ENCODE peak calls at places on chromosome 5, in four cellular contexts. One of them, this sample, is unnamed.

GRCh38 chr5:55856511-55857246 is 5.5 kb downstream of the IL31RA start:
- DNase-seq in IMR-90: no peak
- DNase-seq in heart left ventricle: no peak
- DNase-seq in AG04450: no peak
- DNase-seq in this sample: peak; percentile 32

GRCh38 chr5:40615586-40616193 is 64.0 kb upstream of the PTGER4 start:
- DNase-seq in AG04450: no peak
- DNase-seq in IMR-90: peak; percentile 29
- DNase-seq in heart left ventricle: no peak
- DNase-seq in this sample: peak; percentile 42

GRCh38 chr5:131242728-131243255 is 21.1 kb upstream of the CDC42SE2 start:
- DNase-seq in IMR-90: peak; percentile 97
- DNase-seq in heart left ventricle: no peak
- DNase-seq in AG04450: peak; percentile 66
- DNase-seq in this sample: peak; percentile 90

GRCh38 chr5:171721469-171721868 is 64.1 kb upstream of the SMIM23 start:
- DNase-seq in IMR-90: no peak
- DNase-seq in heart left ventricle: no peak
- DNase-seq in AG04450: no peak
- DNase-seq in this sample: no peak

GRCh38 chr5:167912944-167913343 is 378.5 kb upstream of the WWC1 start:
- DNase-seq in heart left ventricle: no peak
- DNase-seq in IMR-90: peak; percentile 7
- DNase-seq in AG04450: no peak
- DNase-seq in this sample: peak; percentile 18

GRCh38 chr5:23639326-23639725 is 131.9 kb downstream of the PRDM9 start:
- DNase-seq in heart left ventricle: no peak
- DNase-seq in AG04450: no peak
- DNase-seq in IMR-90: no peak
- DNase-seq in this sample: peak; percentile 1

GRCh38 chr5:35135239-35135700 is 87.5 kb upstream of the AGXT2 start:
- DNase-seq in heart left ventricle: no peak
- DNase-seq in AG04450: no peak
- DNase-seq in IMR-90: no peak
- DNase-seq in this sample: no peak

GRCh38 chr5:150160448-150161069 is 4.9 kb upstream of the PDGFRB start:
- DNase-seq in AG04450: no peak
- DNase-seq in heart left ventricle: no peak
- DNase-seq in IMR-90: no peak
- DNase-seq in this sample: no peak

GRCh38 chr5:54743581-54743980 is 226.0 kb downstream of the SNX18 start:
- DNase-seq in heart left ventricle: no peak
- DNase-seq in IMR-90: no peak
- DNase-seq in AG04450: no peak
- DNase-seq in this sample: no peak

GRCh38 chr5:74641014-74641777 is 668 bp upstream of the ENC1 start:
- DNase-seq in AG04450: no peak
- DNase-seq in heart left ventricle: peak; percentile 81
- DNase-seq in IMR-90: peak; percentile 64
- DNase-seq in this sample: peak; percentile 80

GRCh38 chr5:173972844-173973613 is 15.9 kb upstream of the C5orf47 start:
- DNase-seq in IMR-90: peak; percentile 83
- DNase-seq in heart left ventricle: peak; percentile 84
- DNase-seq in AG04450: peak; percentile 73
- DNase-seq in this sample: peak; percentile 89
- H3K4me3 ChIP-seq in IMR-90: peak overlapping the region; percentile 36
- H3K4me3 ChIP-seq in heart left ventricle: peak overlapping the region; percentile 53
- H3K4me3 ChIP-seq in AG04450: peak overlapping the region; percentile 58
- H3K4me3 ChIP-seq in this sample: peak overlapping the region; percentile 52

GRCh38 chr5:109844148-109844547 is 154.4 kb downstream of the MAN2A1 start:
- DNase-seq in heart left ventricle: no peak
- DNase-seq in IMR-90: peak; percentile 28
- DNase-seq in AG04450: no peak
- DNase-seq in this sample: peak; percentile 56
- TF ChIP-seq CTCF in heart left ventricle: no peak
- TF ChIP-seq CTCF in IMR-90: peak; percentile 46
- TF ChIP-seq CTCF in AG04450: peak; percentile 44
- TF ChIP-seq CTCF in this sample: peak; percentile 58

DNA sequence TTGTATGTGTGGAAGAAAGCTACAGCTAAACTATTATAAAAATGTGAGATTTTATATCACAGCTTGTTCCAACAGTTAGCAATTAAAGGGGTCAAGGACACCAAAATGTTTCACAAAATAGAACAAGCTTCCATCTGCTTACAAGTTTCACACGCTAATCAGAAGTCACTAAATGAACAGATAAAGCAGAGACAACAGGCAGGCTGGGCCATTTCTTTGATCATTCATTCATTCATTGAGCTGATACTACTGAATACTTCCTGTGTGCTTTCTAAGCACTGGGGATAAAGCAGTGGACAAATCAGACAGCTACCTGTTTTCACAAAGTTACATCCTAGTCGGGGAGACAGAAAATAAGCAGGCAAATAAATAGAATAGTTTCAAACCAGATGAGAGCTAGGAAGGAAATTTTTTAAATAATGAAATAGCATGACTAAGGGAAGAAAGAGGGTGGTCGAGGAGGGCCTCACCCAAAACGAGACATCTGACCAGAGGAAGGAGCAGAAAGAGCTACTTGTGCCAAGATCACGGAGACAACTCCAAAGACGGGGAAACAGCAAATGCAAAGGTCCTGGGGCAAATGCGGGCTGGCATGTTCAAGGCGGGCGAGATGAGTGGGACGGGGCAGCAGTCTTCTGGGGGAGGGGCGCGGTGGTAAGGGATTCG is 1.2 kb downstream of the MAPK9 start:
- DNase-seq in IMR-90: no peak
- DNase-seq in AG04450: no peak
- DNase-seq in heart left ventricle: no peak
- DNase-seq in this sample: no peak
- H3K4me3 ChIP-seq in IMR-90: peak overlapping the region; percentile 94
- H3K4me3 ChIP-seq in AG04450: peak overlapping the region; percentile 78
- H3K4me3 ChIP-seq in heart left ventricle: peak overlapping the region; percentile 89
- H3K4me3 ChIP-seq in this sample: peak overlapping the region; percentile 80

DNA sequence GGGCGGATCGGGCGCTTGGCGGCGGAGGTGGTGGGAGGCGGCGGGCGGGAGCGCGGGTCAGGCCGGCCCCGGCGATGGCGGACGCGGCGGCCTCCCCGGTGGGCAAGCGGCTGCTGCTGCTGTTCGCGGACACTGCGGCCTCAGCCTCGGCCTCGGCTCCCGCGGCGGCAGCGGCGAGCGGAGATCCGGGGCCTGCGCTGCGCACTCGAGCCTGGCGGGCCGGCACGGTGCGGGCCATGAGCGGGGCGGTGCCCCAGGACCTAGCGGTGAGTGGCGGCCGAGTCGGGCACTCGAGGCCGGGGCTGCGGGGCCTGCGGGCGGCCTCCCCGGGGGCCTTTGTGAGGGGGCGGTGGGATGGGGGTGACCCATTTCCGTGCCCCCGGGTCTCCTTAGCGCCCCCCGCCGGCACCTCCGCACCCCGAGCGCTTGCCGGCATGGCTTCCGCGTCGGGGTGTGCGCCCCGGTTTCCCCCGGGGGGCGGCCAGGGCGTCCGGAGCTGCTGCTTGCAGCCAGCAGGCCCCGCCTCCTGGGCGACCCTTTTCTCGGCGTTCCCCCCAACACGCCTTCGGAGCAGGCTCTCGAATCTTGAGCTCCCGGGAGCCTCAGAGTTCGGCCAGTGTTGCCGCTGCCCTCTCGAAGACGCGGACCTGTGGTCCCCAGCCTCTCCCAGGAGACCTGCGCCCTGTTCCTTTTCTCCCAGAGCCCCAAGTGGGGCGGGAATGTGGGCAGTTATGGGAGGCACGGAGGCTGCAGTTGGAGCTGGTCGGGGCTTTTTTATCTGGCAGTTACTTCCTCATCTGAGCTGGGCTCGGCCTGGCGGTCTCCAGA is 451 bp downstream of the KDM3B start:
- DNase-seq in heart left ventricle: peak; percentile 73
- DNase-seq in IMR-90: peak; percentile 47
- DNase-seq in AG04450: no peak
- DNase-seq in this sample: peak; percentile 57
- TF ChIP-seq CTCF in heart left ventricle: peak; percentile 44
- TF ChIP-seq CTCF in IMR-90: peak; percentile 28
- TF ChIP-seq CTCF in AG04450: no peak
- TF ChIP-seq CTCF in this sample: no peak

DNA sequence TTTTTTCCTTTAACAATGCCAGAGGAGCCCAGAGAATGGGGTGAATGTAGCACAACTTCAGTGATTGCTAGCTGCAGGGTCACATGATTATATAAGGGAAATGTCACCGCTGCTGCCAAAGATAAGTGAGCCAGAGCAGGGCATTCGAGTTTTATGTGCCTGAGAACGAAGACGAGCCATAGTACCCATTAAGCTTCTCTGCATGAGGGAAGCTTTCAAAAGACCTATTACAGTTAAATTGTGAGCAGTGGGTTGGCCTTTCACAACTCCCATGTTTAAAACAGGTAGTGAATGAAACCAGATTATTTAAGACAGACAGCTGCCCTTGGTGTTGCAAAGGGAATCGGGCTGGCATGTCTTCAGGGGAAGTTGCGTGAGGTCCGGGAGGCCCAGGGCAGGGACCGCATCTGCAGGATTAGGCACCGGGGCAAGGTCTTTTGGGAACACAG is 82.4 kb upstream of the TNFAIP8 start:
- DNase-seq in AG04450: no peak
- DNase-seq in heart left ventricle: peak; percentile 31
- DNase-seq in IMR-90: no peak
- DNase-seq in this sample: no peak
- H3K4me3 ChIP-seq in AG04450: no peak overlapping the region
- H3K4me3 ChIP-seq in heart left ventricle: no peak overlapping the region
- H3K4me3 ChIP-seq in IMR-90: no peak overlapping the region
- H3K4me3 ChIP-seq in this sample: no peak overlapping the region

GRCh38 chr5:103587185-103587748 is 24.7 kb upstream of the NUDT12 start:
- DNase-seq in heart left ventricle: no peak
- DNase-seq in AG04450: no peak
- DNase-seq in IMR-90: peak; percentile 17
- DNase-seq in this sample: peak; percentile 74
- TF ChIP-seq CTCF in heart left ventricle: peak; percentile 33
- TF ChIP-seq CTCF in AG04450: peak; percentile 59
- TF ChIP-seq CTCF in IMR-90: peak; percentile 49
- TF ChIP-seq CTCF in this sample: peak; percentile 61

GRCh38 chr5:176812269-176813259 is 2.2 kb downstream of the UNC5A start:
- DNase-seq in AG04450: no peak
- DNase-seq in IMR-90: no peak
- DNase-seq in heart left ventricle: no peak
- DNase-seq in this sample: peak; percentile 42

GRCh38 chr5:176810687-176811501 is 535 bp downstream of the UNC5A start:
- DNase-seq in heart left ventricle: no peak
- DNase-seq in AG04450: no peak
- DNase-seq in IMR-90: no peak
- DNase-seq in this sample: peak; percentile 18

GRCh38 chr5:176809544-176810083 is 745 bp upstream of the UNC5A start:
- DNase-seq in heart left ventricle: no peak
- DNase-seq in IMR-90: no peak
- DNase-seq in AG04450: no peak
- DNase-seq in this sample: no peak

GRCh38 chr5:176813587-176814312 is 3.4 kb downstream of the UNC5A start:
- DNase-seq in heart left ventricle: no peak
- DNase-seq in IMR-90: no peak
- DNase-seq in AG04450: no peak
- DNase-seq in this sample: no peak

DNA sequence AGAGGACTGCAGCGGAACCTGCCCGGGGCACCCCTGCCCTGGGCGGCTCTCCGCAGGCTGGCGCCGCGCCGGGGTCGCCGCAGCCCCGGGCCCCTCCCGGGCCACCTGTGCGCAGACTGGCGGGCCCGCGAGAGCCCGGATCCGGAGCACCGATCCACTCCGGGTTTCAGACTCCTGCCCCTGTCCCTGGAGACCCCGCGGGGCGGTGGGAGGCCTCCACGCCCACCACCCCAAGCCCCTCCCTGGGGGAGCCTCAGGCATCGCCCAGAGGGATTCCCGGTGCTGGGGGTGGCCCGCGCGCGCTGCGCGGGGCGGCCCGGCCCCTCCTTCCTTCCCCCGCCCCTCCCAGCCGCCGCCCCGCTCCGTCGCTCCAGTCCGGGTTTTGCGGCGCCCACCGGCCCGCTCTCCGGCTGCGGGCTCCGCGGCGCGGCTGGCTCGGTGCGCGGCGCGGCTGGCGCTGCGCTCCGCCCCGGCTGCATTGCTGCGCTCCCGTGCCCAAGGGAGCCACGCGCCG is at the start of gene UNC5A:
- DNase-seq in heart left ventricle: no peak
- DNase-seq in IMR-90: peak; percentile 17
- DNase-seq in AG04450: no peak
- DNase-seq in this sample: peak; percentile 41
- H3K4me3 ChIP-seq in heart left ventricle: peak within 1 kb of the TSS; percentile 37
- H3K4me3 ChIP-seq in IMR-90: no peak within 1 kb of the TSS
- H3K4me3 ChIP-seq in AG04450: peak within 1 kb of the TSS; percentile 17
- H3K4me3 ChIP-seq in this sample: peak within 1 kb of the TSS; percentile 29

GRCh38 chr5:153148624-153148976 is 341.9 kb upstream of the GRIA1 start:
- DNase-seq in IMR-90: no peak
- DNase-seq in AG04450: no peak
- DNase-seq in heart left ventricle: no peak
- DNase-seq in this sample: no peak
- TF ChIP-seq CTCF in IMR-90: no peak
- TF ChIP-seq CTCF in AG04450: no peak
- TF ChIP-seq CTCF in heart left ventricle: no peak
- TF ChIP-seq CTCF in this sample: no peak

This sample was measured in choroid plexus epithelial cell.